ENCODE peak calls at places on chromosomes 12 and 14, in four cellular contexts. G, S, E and P are unnamed samples.

GRCh38 chr12:113479578-113480335 is 8.1 kb upstream of the LHX5 start:
- DNase-seq in G (no peak), E (no peak), S (no peak), P (peak)

GRCh38 chr12:119808441-119808840 is 68.7 kb downstream of the CIT start:
- DNase-seq in G (no peak), E (no peak), S (no peak), P (no peak)

GRCh38 chr12:114879354-114879753 is 195.4 kb upstream of the TBX3 start:
- DNase-seq in G (no peak), S (no peak), E (no peak), P (no peak)

GRCh38 chr14:24074625-24075484 is 3.5 kb downstream of the CPNE6 start:
- DNase-seq in G (no peak), E (no peak), S (no peak), P (no peak)

GRCh38 chr14:92951261-92951660 is 28.3 kb downstream of the CHGA start:
- DNase-seq in S (no peak), E (no peak), G (no peak), P (no peak)

GRCh38 chr14:94123868-94124267 is 5.5 kb downstream of the IFI27L2 start:
- DNase-seq in S (no peak), E (no peak), G (no peak), P (no peak)

GRCh38 chr14:24094839-24095195 is 706 bp downstream of the PCK2 start:
- DNase-seq in G (no peak), E (no peak), S (no peak), P (no peak)

GRCh38 chr14:106652494-106652893 is 1126.1 kb downstream of the TMEM121 start:
- DNase-seq in E (no peak), S (no peak), G (no peak), P (no peak)

GRCh38 chr14:95876769-95877490 is at the start of gene TUNAR:
- DNase-seq in S (no peak), E (no peak), G (no peak), P (no peak)

GRCh38 chr12:53991077-53991460 is 6.1 kb downstream of the HOXC10 start:
- DNase-seq in S (no peak), G (no peak), E (no peak), P (peak)

GRCh38 chr12:70400124-70400523 is 34.0 kb downstream of the KCNMB4 start:
- DNase-seq in E (no peak), S (no peak), G (no peak), P (no peak)

GRCh38 chr14:68143341-68143807 is 323.8 kb downstream of the RAD51B start:
- DNase-seq in S (peak), G (no peak), E (peak), P (peak)

GRCh38 chr12:40253936-40254335 is 29.1 kb downstream of the LRRK2 start:
- DNase-seq in S (peak), E (no peak), G (no peak), P (no peak)

GRCh38 chr14:24673534-24674203 is 39.7 kb upstream of the GZMB start:
- DNase-seq in E (no peak), G (no peak), S (no peak), P (no peak)

GRCh38 chr14:74251546-74252030 is 12.3 kb downstream of the VSX2 start:
- DNase-seq in S (peak), G (peak), E (peak), P (peak)

GRCh38 chr12:65765436-65765813 is 58.9 kb upstream of the HMGA2 start:
- DNase-seq in E (peak), G (no peak), S (peak), P (no peak)

GRCh38 chr12:981176-981828 is 9.7 kb upstream of the ERC1 start:
- DNase-seq in S (peak), G (no peak), E (peak), P (no peak)